ENCODE peak calls at places on chromosome 10, in eight cellular contexts. X is neural progenitor cell, U is OCI-LY7, Y is GM23248, O is HCT116, W is MM.1S, B is GM23338, Z is PC-3. K is an unnamed sample.

GRCh38 chr10:112389147-112389822 is 15.4 kb downstream of the ACSL5 start:
- DNase-seq in X (no peak), U (peak; percentile 17), Y (peak; percentile 84), O (peak; percentile 99), W (no peak), B (no peak), Z (peak; percentile 81), K (peak; percentile 35)

GRCh38 chr10:120475844-120476791 is 19.1 kb downstream of the PLPP4 start:
- DNase-seq in X (no peak), U (no peak), Y (peak; percentile 30), O (no peak), W (no peak), B (no peak), Z (no peak), K (no peak)

GRCh38 chr10:76353124-76353851 is 921.9 kb downstream of the LRMDA start:
- DNase-seq in X (no peak), U (no peak), Y (no peak), O (no peak), W (no peak), B (no peak), Z (no peak), K (no peak)

GRCh38 chr10:62619409-62619730 is 185.2 kb upstream of the ADO start:
- DNase-seq in X (no peak), U (no peak), Y (no peak), O (no peak), W (no peak), B (no peak), Z (no peak), K (no peak)

GRCh38 chr10:129470103-129470851 is 3.2 kb downstream of the MGMT start:
- DNase-seq in X (no peak), U (no peak), Y (no peak), O (no peak), W (no peak), B (no peak), Z (no peak), K (no peak)

GRCh38 chr10:123389520-123389919 is 235.3 kb downstream of the BUB3 start:
- DNase-seq in X (no peak), U (no peak), Y (no peak), O (no peak), W (no peak), B (no peak), Z (no peak), K (no peak)

GRCh38 chr10:124827474-124827873 is 25.9 kb downstream of the ABRAXAS2 start:
- DNase-seq in X (no peak), U (peak; percentile 51), Y (peak; percentile 61), O (no peak), W (peak; percentile 16), B (peak; percentile 45), Z (peak; percentile 47), K (peak; percentile 10)

GRCh38 chr10:3568983-3569382 is 216.0 kb downstream of the KLF6 start:
- DNase-seq in X (no peak), U (no peak), Y (no peak), O (no peak), W (no peak), B (no peak), Z (no peak), K (no peak)

GRCh38 chr10:123999261-123999660 is 94.1 kb downstream of the CHST15 start:
- DNase-seq in X (no peak), U (peak; percentile 22), Y (no peak), O (no peak), W (no peak), B (peak; percentile 24), Z (no peak), K (no peak)

GRCh38 chr10:100020161-100020882 is 10.6 kb upstream of the DNMBP start:
- DNase-seq in X (no peak), U (peak; percentile 94), Y (no peak), O (no peak), W (peak; percentile 48), B (no peak), Z (peak; percentile 65), K (no peak)

GRCh38 chr10:71856619-71857018 is 5.6 kb upstream of the PSAP start:
- DNase-seq in X (no peak), U (no peak), Y (no peak), O (no peak), W (no peak), B (no peak), Z (no peak), K (no peak)

GRCh38 chr10:73501651-73502050 is 5.8 kb upstream of the PPP3CB start:
- DNase-seq in X (no peak), U (peak; percentile 11), Y (no peak), O (no peak), W (peak; percentile 26), B (no peak), Z (no peak), K (no peak)

GRCh38 chr10:5381187-5381586 is 16.4 kb downstream of the UCN3 start:
- DNase-seq in X (no peak), U (no peak), Y (no peak), O (no peak), W (no peak), B (no peak), Z (no peak), K (no peak)

GRCh38 chr10:69010151-69010640 is 21.6 kb downstream of the KIFBP start:
- DNase-seq in X (no peak), U (no peak), Y (no peak), O (no peak), W (no peak), B (no peak), Z (no peak), K (no peak)

GRCh38 chr10:5570979-5571810 is 46.4 kb downstream of the CALML3 start:
- DNase-seq in X (no peak), U (no peak), Y (no peak), O (no peak), W (no peak), B (no peak), Z (no peak), K (no peak)

GRCh38 chr10:5546891-5547683 is 22.3 kb downstream of the CALML3 start:
- DNase-seq in X (no peak), U (no peak), Y (peak; percentile 53), O (peak; percentile 63), W (no peak), B (no peak), Z (peak; percentile 90), K (peak; percentile 55)

DNA sequence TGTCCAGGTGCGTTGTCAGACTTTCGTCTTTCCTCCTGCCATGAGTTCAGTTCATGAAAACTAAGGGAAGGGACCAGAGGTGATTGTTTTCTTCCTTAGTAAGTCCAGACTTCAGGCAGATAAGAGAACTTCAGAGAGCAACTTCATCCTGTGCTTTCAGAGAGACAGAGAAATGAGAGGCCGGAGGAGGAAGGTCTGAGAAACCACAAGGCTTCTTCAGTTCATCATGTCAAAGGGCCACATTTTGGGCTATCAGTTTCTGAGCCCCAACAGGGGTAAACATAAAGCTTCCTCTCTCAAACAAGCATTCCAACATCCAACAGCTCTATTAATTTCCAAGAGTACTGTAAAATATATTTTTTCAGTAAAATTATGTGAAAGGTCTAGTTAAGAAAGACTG is 668.4 kb upstream of the NRP1 start:
- DNase-seq in X (no peak), U (no peak), Y (no peak), O (no peak), W (no peak), B (no peak), Z (no peak), K (no peak)
- TF ChIP-seq EZH2phosphoT487 in X (no peak), U (no peak), Y (no peak), O (no peak), W (no peak), B (no peak), Z (no peak), K (no peak)

DNA sequence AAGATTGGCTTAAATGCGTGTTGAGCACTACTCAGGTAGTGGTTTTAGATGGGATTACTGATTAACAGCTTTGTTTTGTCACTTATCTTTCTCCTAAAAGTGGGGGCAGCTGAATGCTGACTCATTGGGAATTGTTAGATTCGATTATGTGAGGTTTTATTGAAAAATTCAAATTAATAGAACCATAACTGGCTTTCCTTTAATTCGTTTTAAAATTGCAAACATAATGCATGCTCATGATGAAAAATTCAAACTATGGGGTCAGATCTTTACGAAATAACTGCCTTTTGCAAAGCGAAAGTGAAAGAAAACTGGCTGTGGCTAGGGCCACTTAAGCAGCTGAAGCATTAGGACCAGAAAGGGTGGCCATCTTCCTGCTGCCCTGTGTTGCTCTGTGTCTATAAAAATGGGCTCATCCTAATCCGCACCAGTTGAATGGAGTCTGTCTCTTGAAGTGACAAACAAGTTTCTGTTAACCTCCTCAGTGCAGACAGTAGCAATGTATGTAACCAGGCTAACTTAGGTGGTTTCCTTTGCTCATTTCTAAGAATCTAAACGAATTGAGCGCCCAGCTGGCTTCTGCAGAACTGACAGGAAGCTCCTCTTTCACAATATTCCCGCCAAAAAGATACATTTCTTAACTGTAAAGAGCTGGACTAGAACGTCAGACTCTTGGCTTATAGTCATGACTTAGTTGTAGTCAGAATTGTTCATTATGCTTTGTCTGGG is 27.8 kb downstream of the DENND10 start:
- DNase-seq in X (no peak), U (peak; percentile 59), Y (peak; percentile 48), O (no peak), W (peak; percentile 69), B (no peak), Z (no peak), K (no peak)
- TF ChIP-seq EZH2phosphoT487 in X (no peak), U (no peak), Y (no peak), O (no peak), W (no peak), B (no peak), Z (no peak), K (no peak)

GRCh38 chr10:121678631-121679174 is 80.5 kb upstream of the FGFR2 start:
- DNase-seq in X (no peak), U (no peak), Y (no peak), O (no peak), W (no peak), B (no peak), Z (no peak), K (no peak)

GRCh38 chr10:121672733-121673132 is 74.5 kb upstream of the FGFR2 start:
- DNase-seq in X (no peak), U (no peak), Y (no peak), O (no peak), W (no peak), B (no peak), Z (no peak), K (no peak)

GRCh38 chr10:121679916-121680315 is 81.7 kb upstream of the FGFR2 start:
- DNase-seq in X (no peak), U (no peak), Y (no peak), O (no peak), W (no peak), B (no peak), Z (no peak), K (no peak)

GRCh38 chr10:121674885-121675284 is 76.6 kb upstream of the FGFR2 start:
- DNase-seq in X (no peak), U (no peak), Y (no peak), O (no peak), W (no peak), B (no peak), Z (no peak), K (no peak)

GRCh38 chr10:121675344-121675743 is 77.1 kb upstream of the FGFR2 start:
- DNase-seq in X (no peak), U (no peak), Y (no peak), O (no peak), W (no peak), B (no peak), Z (no peak), K (no peak)
- TF ChIP-seq EZH2phosphoT487 in X (no peak), U (no peak), Y (no peak), O (no peak), W (no peak), B (no peak), Z (no peak), K (no peak)

DNA sequence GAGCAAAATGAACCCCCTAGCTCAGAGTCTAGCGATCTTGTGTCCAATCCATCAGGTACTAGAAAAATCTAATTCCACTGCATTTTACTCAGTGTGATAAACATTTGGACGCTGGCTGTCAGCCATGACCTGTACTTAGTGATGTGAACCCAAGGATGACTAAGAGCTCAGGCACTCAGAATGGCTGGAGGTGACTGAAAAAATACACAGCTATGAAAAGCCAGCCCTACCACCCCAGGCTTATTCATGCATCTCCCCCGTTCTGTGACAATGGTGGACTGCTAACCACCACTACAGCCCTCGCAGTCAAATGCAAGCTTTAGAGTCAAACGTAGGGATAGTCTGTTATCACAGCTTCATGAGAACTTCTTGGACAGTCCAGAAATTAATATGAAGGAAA is 14.9 kb downstream of the AFAP1L2 start:
- DNase-seq in X (no peak), U (no peak), Y (no peak), O (peak; percentile 13), W (no peak), B (no peak), Z (peak; percentile 91), K (no peak)
- TF ChIP-seq EZH2phosphoT487 in X (no peak), U (no peak), Y (no peak), O (no peak), W (no peak), B (no peak), Z (no peak), K (no peak)

K was measured in hepatocyte.